ENCODE peak calls at places on chromosomes 7 and 10, in nine cellular contexts. E is uterus, C is right lobe of liver, I is adrenal gland, Z is NB4, A is thyroid gland, J is erythroblast, Q is heart left ventricle, F is A549. B is an unnamed sample.
A peak's percentile ranks its signal among the peaks of the same experiment; 100 is the strongest.

GRCh38 chr7:130352335-130353074 is 7.9 kb downstream of the CPA5 start:
- DNase-seq in C (no peak), J (no peak), E (peak; percentile 48), I (no peak), F (no peak), Z (no peak), A (peak; percentile 22), Q (no peak), B (no peak)

GRCh38 chr7:158533386-158534133 is 54.1 kb downstream of the PTPRN2 start:
- DNase-seq in Z (no peak), I (no peak), J (no peak), F (no peak), E (no peak), Q (no peak), C (no peak), A (no peak), B (no peak)

GRCh38 chr10:110313674-110314073 is 9.0 kb upstream of the SMNDC1 start:
- DNase-seq in J (no peak), I (no peak), C (no peak), E (no peak), Z (no peak), A (no peak), Q (no peak), F (no peak), B (no peak)

GRCh38 chr10:69403519-69403918 is 13.2 kb downstream of the TACR2 start:
- DNase-seq in I (no peak), E (peak; percentile 82), J (no peak), Q (no peak), A (no peak), F (no peak), Z (no peak), C (no peak), B (no peak)

GRCh38 chr10:77431980-77432379 is 205.6 kb downstream of the KCNMA1 start:
- DNase-seq in A (no peak), I (no peak), Q (no peak), Z (no peak), C (no peak), E (no peak), F (no peak), J (no peak), B (no peak)

GRCh38 chr7:157688439-157689268 is 351.9 kb downstream of the DNAJB6 start:
- DNase-seq in C (no peak), I (no peak), J (no peak), Q (no peak), Z (no peak), E (no peak), A (no peak), F (no peak), B (no peak)

GRCh38 chr7:134710854-134711624 is 64.4 kb downstream of the BPGM start:
- DNase-seq in E (no peak), A (no peak), Q (no peak), F (no peak), J (no peak), I (no peak), C (no peak), Z (no peak), B (no peak)

GRCh38 chr7:23468721-23469149 is 1.6 kb downstream of the IGF2BP3 start:
- DNase-seq in F (no peak), I (no peak), Z (no peak), J (peak; percentile 81), Q (no peak), C (no peak), A (no peak), E (no peak), B (no peak)

GRCh38 chr7:151468214-151469023 is 28.5 kb upstream of the CRYGN start:
- DNase-seq in Z (no peak), C (no peak), E (no peak), F (no peak), Q (no peak), J (no peak), I (peak; percentile 35), A (no peak), B (no peak)

GRCh38 chr7:151461942-151462230 is 21.9 kb upstream of the CRYGN start:
- DNase-seq in F (no peak), Q (no peak), Z (no peak), I (no peak), E (no peak), A (no peak), C (no peak), J (no peak), B (no peak)

GRCh38 chr7:151462306-151462779 is 22.4 kb upstream of the CRYGN start:
- DNase-seq in F (no peak), Z (peak; percentile 39), I (no peak), A (no peak), E (no peak), C (no peak), Q (no peak), J (peak; percentile 24), B (no peak)

GRCh38 chr7:151461096-151461941 is 21.4 kb upstream of the CRYGN start:
- DNase-seq in J (no peak), F (no peak), Z (no peak), I (peak; percentile 35), C (no peak), E (no peak), A (no peak), Q (no peak), B (no peak)

DNA sequence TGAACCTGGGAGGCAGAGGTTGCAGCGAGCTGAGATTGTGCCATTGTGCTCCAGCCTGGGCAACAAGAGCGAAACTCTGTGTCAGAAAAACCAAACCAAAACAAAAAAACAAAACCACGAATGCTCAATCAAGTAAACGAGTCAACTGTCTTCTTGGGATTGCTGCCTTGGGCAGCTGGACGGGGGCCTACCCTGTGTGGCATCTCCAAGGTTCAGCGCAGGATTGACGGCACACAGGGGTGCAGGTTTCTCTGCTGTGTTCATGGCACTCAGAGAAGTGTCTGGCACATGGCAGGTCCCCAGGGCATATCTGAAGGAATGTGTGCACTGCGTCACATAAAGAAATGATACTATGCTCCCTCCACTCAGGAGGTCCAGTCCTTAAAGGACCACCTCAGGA is 25.2 kb upstream of the CRYGN start:
- DNase-seq in F (no peak), Q (no peak), A (no peak), J (no peak), C (no peak), I (no peak), Z (no peak), E (no peak), B (no peak)
- TF ChIP-seq POLR2A in F (no peak), Q (no peak), A (no peak), J (no peak), C (no peak), I (no peak), Z (no peak), E (no peak), B (no peak)

GRCh38 chr7:113659419-113659818 is 259.4 kb downstream of the PPP1R3A start:
- DNase-seq in A (no peak), Z (no peak), I (no peak), F (no peak), E (no peak), Q (no peak), C (no peak), J (no peak), B (no peak)

GRCh38 chr7:113652501-113652900 is 266.3 kb downstream of the PPP1R3A start:
- DNase-seq in I (no peak), Q (no peak), F (no peak), E (no peak), J (no peak), Z (no peak), A (no peak), C (no peak), B (no peak)

DNA sequence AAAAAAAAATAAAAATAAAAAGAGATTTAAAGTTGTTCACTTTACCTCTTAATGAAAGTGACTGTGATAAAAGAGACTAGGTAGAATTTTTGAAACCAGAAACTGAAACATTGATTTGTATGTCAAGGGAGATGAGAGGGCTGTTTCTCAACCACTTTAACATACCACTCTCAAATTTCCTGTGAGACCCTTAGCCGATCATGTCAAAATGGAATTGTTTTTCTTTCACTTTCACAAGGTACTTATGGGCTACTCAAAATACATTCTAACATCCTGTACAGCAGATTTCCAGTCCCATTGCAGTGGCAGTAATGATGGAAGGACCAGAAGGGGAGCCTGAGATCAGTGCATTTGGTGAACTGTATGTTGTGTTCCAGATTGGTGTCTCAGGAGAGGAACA is 261.2 kb downstream of the PPP1R3A start:
- DNase-seq in J (no peak), E (no peak), A (no peak), Q (no peak), Z (no peak), C (no peak), F (no peak), I (no peak), B (no peak)
- TF ChIP-seq POLR2A in J (no peak), E (no peak), A (no peak), Q (no peak), Z (no peak), C (no peak), F (no peak), I (no peak), B (no peak)

GRCh38 chr10:12717981-12718707 is 283.4 kb downstream of the CCDC3 start:
- DNase-seq in A (no peak), Q (no peak), I (no peak), J (no peak), F (no peak), Z (no peak), E (no peak), C (no peak), B (no peak)

GRCh38 chr10:12723240-12723639 is 278.3 kb downstream of the CCDC3 start:
- DNase-seq in E (no peak), C (no peak), Q (no peak), I (no peak), F (no peak), A (no peak), Z (no peak), J (no peak), B (no peak)

GRCh38 chr10:12721334-12721733 is 280.2 kb downstream of the CCDC3 start:
- DNase-seq in Q (no peak), J (no peak), Z (no peak), E (no peak), C (no peak), A (no peak), F (no peak), I (no peak), B (no peak)

GRCh38 chr10:12719365-12719764 is 282.1 kb downstream of the CCDC3 start:
- DNase-seq in Q (no peak), I (no peak), C (no peak), E (peak; percentile 36), J (no peak), A (peak; percentile 44), Z (peak; percentile 36), F (no peak), B (no peak)

DNA sequence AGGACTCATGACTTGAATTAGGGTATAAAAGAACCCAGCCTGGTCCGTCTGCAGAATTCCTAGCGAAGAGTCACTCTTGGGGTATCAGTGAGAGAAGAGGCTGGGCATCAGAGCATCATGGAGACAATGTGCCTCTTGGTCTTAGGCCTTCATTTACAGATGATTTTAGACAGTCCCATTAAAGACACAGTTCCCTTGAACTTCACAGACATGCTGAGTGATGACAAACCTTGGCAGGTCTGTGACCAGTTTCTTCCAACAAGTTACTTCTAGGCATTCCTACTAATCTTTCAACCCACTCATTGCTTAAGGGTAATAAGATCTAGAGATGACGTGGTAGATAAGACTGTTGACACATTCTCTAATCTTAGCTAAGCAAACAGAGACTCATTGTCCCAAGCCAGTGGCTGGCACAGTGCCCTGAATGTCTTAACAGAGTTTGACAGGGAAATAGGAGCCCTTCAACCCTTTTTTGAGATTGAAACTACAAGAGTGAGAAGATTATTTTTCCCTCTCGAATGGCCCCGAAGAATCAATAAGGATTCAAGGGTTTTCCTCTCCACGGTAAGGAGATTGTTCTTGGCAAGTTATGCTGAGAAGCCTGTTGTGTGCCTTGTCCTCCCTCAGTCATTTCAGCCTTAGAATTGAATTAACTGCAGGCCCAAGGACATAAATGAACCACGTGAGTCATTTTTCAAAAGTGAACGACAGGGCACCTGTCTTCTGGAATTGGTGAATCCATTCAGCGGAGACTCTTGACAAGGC is 281.1 kb downstream of the CCDC3 start:
- DNase-seq in J (peak; percentile 5), I (peak; percentile 80), F (peak; percentile 60), E (peak; percentile 61), A (peak; percentile 96), C (peak; percentile 86), Z (peak; percentile 28), Q (peak; percentile 41), B (peak; percentile 19)
- TF ChIP-seq POLR2A in J (no peak), I (no peak), F (no peak), E (no peak), A (no peak), C (no peak), Z (no peak), Q (no peak), B (no peak)

GRCh38 chr7:73521636-73522080 is 435 bp downstream of the BAZ1B start:
- DNase-seq in E (no peak), I (peak; percentile 55), Z (no peak), Q (no peak), J (peak; percentile 93), C (peak; percentile 80), A (peak; percentile 62), F (peak; percentile 64), B (peak; percentile 51)
- TF ChIP-seq POLR2A in E (no peak), I (no peak), Z (no peak), Q (no peak), J (no peak), C (no peak), A (no peak), F (peak; percentile 37), B (peak; percentile 61)

B was measured in H54.